ENCODE peak calls at places on chromosomes 2 and 18, in seven cellular contexts. One of them, this sample, is unnamed.

GRCh38 chr2:71458413-71459083 is 5.2 kb downstream of the DYSF start:
- DNase-seq in caudate nucleus: no peak
- DNase-seq in breast epithelium: no peak
- DNase-seq in AG10803: peak; percentile 56
- DNase-seq in RKO: no peak
- DNase-seq in SHP77: no peak
- DNase-seq in RPMI7951: peak; percentile 92
- DNase-seq in this sample: peak; percentile 45

GRCh38 chr18:35588995-35589394 is 7.5 kb downstream of the GALNT1 start:
- DNase-seq in SHP77: no peak
- DNase-seq in breast epithelium: no peak
- DNase-seq in AG10803: no peak
- DNase-seq in caudate nucleus: no peak
- DNase-seq in RKO: no peak
- DNase-seq in RPMI7951: no peak
- DNase-seq in this sample: no peak

GRCh38 chr18:21132398-21132918 is 20.8 kb upstream of the ROCK1 start:
- DNase-seq in SHP77: no peak
- DNase-seq in breast epithelium: no peak
- DNase-seq in caudate nucleus: no peak
- DNase-seq in RKO: no peak
- DNase-seq in RPMI7951: no peak
- DNase-seq in AG10803: no peak
- DNase-seq in this sample: no peak

GRCh38 chr2:8403871-8404270 is 278.0 kb upstream of the ID2 start:
- DNase-seq in RPMI7951: no peak
- DNase-seq in SHP77: no peak
- DNase-seq in RKO: no peak
- DNase-seq in caudate nucleus: no peak
- DNase-seq in AG10803: no peak
- DNase-seq in breast epithelium: no peak
- DNase-seq in this sample: no peak

GRCh38 chr2:32559136-32559535 is 68.7 kb upstream of the TTC27 start:
- DNase-seq in caudate nucleus: peak; percentile 89
- DNase-seq in RPMI7951: no peak
- DNase-seq in breast epithelium: no peak
- DNase-seq in AG10803: peak; percentile 50
- DNase-seq in SHP77: no peak
- DNase-seq in RKO: no peak
- DNase-seq in this sample: no peak

GRCh38 chr18:4004176-4004829 is 450.8 kb downstream of the DLGAP1 start:
- DNase-seq in SHP77: no peak
- DNase-seq in caudate nucleus: no peak
- DNase-seq in RPMI7951: peak; percentile 6
- DNase-seq in AG10803: no peak
- DNase-seq in breast epithelium: no peak
- DNase-seq in RKO: no peak
- DNase-seq in this sample: no peak

GRCh38 chr18:2036136-2036535 is 535.2 kb downstream of the METTL4 start:
- DNase-seq in SHP77: no peak
- DNase-seq in RKO: peak; percentile 47
- DNase-seq in breast epithelium: no peak
- DNase-seq in RPMI7951: no peak
- DNase-seq in caudate nucleus: no peak
- DNase-seq in AG10803: no peak
- DNase-seq in this sample: no peak

GRCh38 chr2:197453914-197454398 is 604 bp downstream of the COQ10B start:
- DNase-seq in caudate nucleus: no peak
- DNase-seq in SHP77: no peak
- DNase-seq in AG10803: peak; percentile 94
- DNase-seq in RPMI7951: peak; percentile 96
- DNase-seq in breast epithelium: peak; percentile 64
- DNase-seq in RKO: no peak
- DNase-seq in this sample: peak; percentile 80

GRCh38 chr2:1742680-1743395 is 1.5 kb downstream of the PXDN start:
- DNase-seq in caudate nucleus: peak; percentile 39
- DNase-seq in RPMI7951: peak; percentile 90
- DNase-seq in AG10803: peak; percentile 95
- DNase-seq in breast epithelium: peak; percentile 88
- DNase-seq in SHP77: no peak
- DNase-seq in RKO: no peak
- DNase-seq in this sample: peak; percentile 63

GRCh38 chr18:9174302-9174701 is 37.7 kb downstream of the ANKRD12 start:
- DNase-seq in caudate nucleus: no peak
- DNase-seq in RKO: no peak
- DNase-seq in RPMI7951: no peak
- DNase-seq in AG10803: no peak
- DNase-seq in breast epithelium: no peak
- DNase-seq in SHP77: no peak
- DNase-seq in this sample: no peak

GRCh38 chr2:100297511-100297910 is 24.8 kb downstream of the LONRF2 start:
- DNase-seq in caudate nucleus: no peak
- DNase-seq in RPMI7951: no peak
- DNase-seq in breast epithelium: no peak
- DNase-seq in RKO: peak; percentile 52
- DNase-seq in AG10803: no peak
- DNase-seq in SHP77: no peak
- DNase-seq in this sample: no peak

GRCh38 chr2:11023326-11024009 is 111.7 kb downstream of the KCNF1 start:
- DNase-seq in RKO: no peak
- DNase-seq in SHP77: no peak
- DNase-seq in RPMI7951: no peak
- DNase-seq in breast epithelium: no peak
- DNase-seq in AG10803: no peak
- DNase-seq in caudate nucleus: peak; percentile 66
- DNase-seq in this sample: no peak

GRCh38 chr2:207617011-207617671 is 8.1 kb downstream of the METTL21A start:
- DNase-seq in SHP77: no peak
- DNase-seq in caudate nucleus: no peak
- DNase-seq in RPMI7951: peak; percentile 84
- DNase-seq in AG10803: peak; percentile 87
- DNase-seq in RKO: peak; percentile 75
- DNase-seq in breast epithelium: no peak
- DNase-seq in this sample: no peak

GRCh38 chr2:224838335-224838734 is 122.2 kb upstream of the CCDC195 start:
- DNase-seq in SHP77: no peak
- DNase-seq in breast epithelium: no peak
- DNase-seq in AG10803: peak; percentile 89
- DNase-seq in caudate nucleus: no peak
- DNase-seq in RPMI7951: peak; percentile 79
- DNase-seq in RKO: no peak
- DNase-seq in this sample: no peak